ENCODE peak calls at places on chromosomes 11 and 22, in four cellular contexts. O, I, A and N are unnamed samples.

GRCh38 chr11:35978173-35978572 is 34.3 kb downstream of the LDLRAD3 start:
- DNase-seq in O (no peak), I (no peak), A (peak), N (no peak)

GRCh38 chr22:44384981-44385610 is 72.3 kb upstream of the SHISAL1 start:
- DNase-seq in O (no peak), I (no peak), A (peak), N (no peak)

GRCh38 chr11:130534525-130534924 is 86.1 kb downstream of the ADAMTS15 start:
- DNase-seq in O (no peak), I (no peak), A (no peak), N (no peak)

GRCh38 chr11:104098555-104098954 is 62.1 kb downstream of the DDI1 start:
- DNase-seq in O (no peak), I (peak), A (no peak), N (peak)

GRCh38 chr22:22074634-22075381 is 92.2 kb upstream of the TOP3B start:
- DNase-seq in O (no peak), I (no peak), A (no peak), N (no peak)

GRCh38 chr22:25777870-25778269 is 35.9 kb downstream of the MYO18B start:
- DNase-seq in O (no peak), I (peak), A (peak), N (peak)

GRCh38 chr22:20140107-20140445 is 8.5 kb downstream of the ZDHHC8 start:
- DNase-seq in O (no peak), I (no peak), A (no peak), N (no peak)

GRCh38 chr22:40040927-40041326 is 46.2 kb downstream of the FAM83F start:
- DNase-seq in O (no peak), I (no peak), A (no peak), N (peak)

GRCh38 chr11:2248762-2249161 is 21.6 kb downstream of the ASCL2 start:
- DNase-seq in O (no peak), I (no peak), A (no peak), N (no peak)

GRCh38 chr22:38632528-38632927 is 23.7 kb downstream of the FAM227A start:
- DNase-seq in O (no peak), I (no peak), A (no peak), N (no peak)

GRCh38 chr11:47426062-47426956 is at the start of gene PSMC3:
- DNase-seq in O (peak), I (peak), A (peak), N (peak)

GRCh38 chr11:65013130-65013691 is 749 bp upstream of the ARL2 start:
- DNase-seq in O (no peak), I (peak), A (no peak), N (peak)

GRCh38 chr22:24370426-24370825 is 57.0 kb upstream of the ADORA2A start:
- DNase-seq in O (no peak), I (no peak), A (no peak), N (peak)

GRCh38 chr11:60263434-60263833 is 17.0 kb upstream of the MS4A4A start:
- DNase-seq in O (no peak), I (no peak), A (no peak), N (no peak)
- H3K4me3 ChIP-seq in O (no peak), I (no peak), A (no peak), N (no peak)

DNA sequence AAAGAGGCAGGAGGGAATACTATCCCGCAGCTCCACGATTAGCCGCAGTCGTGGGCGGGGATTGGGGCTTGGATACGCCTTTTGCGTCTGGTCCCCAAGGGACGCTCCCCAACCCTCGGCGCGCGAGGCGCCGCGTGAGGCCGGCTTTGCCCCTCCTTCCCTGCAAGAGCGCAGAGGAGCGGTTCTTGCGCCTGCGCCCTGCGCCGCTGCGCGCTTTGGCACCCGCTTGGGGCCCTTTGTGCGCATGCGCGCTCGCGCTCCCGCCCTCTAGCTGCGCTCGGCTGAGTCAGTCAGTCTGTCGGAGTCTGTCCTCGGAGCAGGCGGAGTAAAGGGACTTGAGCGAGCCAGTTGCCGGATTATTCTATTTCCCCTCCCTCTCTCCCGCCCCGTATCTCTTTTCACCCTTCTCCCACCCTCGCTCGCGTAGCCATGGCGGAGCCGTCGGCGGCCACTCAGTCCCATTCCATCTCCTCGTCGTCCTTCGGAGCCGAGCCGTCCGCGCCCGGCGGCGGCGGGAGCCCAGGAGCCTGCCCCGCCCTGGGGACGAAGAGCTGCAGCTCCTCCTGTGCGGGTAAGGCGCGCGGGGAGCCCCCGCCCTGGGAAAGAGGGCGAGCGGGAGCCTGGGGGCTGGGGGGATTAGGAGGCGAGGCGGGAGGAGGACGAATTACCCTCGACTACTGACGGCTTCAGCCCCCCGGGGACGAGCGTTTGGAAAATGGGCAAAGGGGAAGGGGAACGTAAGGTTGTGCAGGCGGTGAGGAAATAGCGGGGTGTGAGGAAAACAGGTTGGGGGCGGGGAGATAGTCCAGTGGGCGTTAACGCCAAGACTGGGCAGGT is at the start of gene RTN3:
- DNase-seq in O (peak), I (peak), A (peak), N (peak)
- TF ChIP-seq CTCF in O (peak), I (peak), A (no peak), N (no peak)

GRCh38 chr11:16296243-16296642 is 60.1 kb downstream of the SOX6 start:
- DNase-seq in O (no peak), I (no peak), A (no peak), N (no peak)
- H3K4me3 ChIP-seq in O (no peak), I (no peak), A (no peak), N (no peak)

GRCh38 chr22:43272301-43272700 is 70.9 kb downstream of the SCUBE1 start:
- DNase-seq in O (no peak), I (no peak), A (no peak), N (peak)

GRCh38 chr22:43268261-43268660 is 74.9 kb downstream of the SCUBE1 start:
- DNase-seq in O (no peak), I (no peak), A (no peak), N (no peak)

GRCh38 chr22:43269325-43270040 is 73.7 kb downstream of the SCUBE1 start:
- DNase-seq in O (no peak), I (no peak), A (no peak), N (no peak)

GRCh38 chr22:43270949-43271348 is 72.2 kb downstream of the SCUBE1 start:
- DNase-seq in O (no peak), I (no peak), A (no peak), N (no peak)

DNA sequence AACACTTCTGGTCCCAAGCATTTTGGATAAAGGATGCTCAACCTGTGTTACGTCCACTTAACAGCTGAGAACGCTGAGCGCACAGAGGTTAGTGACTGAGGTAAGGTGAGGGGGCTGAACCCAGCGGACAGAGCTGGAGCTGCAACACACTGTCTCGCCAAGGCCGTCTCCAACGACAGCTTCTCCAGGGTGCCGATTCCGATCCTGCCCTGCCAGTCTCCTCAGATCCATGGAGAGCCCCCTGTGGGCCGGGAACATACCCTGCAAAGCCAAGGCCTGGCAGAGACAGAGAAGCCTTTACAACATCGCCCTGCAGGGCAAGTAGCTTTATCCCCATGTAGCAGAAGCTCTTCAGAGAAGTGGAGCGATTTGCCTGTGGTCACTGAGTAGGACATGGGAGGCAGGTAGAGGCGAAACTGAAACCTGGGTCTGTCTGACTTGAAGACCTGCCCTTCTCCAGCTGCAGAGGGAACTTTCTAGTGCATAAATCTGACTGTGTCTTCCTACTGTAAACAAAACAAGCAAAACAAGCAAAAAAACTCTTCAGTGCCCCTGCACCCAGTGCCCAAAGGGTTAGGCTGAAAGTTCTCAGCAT is 72.8 kb downstream of the SCUBE1 start:
- DNase-seq in O (no peak), I (no peak), A (no peak), N (no peak)
- TF ChIP-seq CTCF in O (peak), I (no peak), A (peak), N (peak)